ENCODE peak calls at places on chromosomes 6 and 20, in nine cellular contexts. X, B, Q, R, O, H, E, G and Y are unnamed samples.

GRCh38 chr20:33023439-33024262 is 7.8 kb upstream of the BPIFB6 start:
- DNase-seq in Q (no peak), G (no peak), X (no peak), H (no peak), R (no peak), O (no peak), B (no peak), E (no peak), Y (no peak)

GRCh38 chr20:4603724-4604123 is 118.0 kb upstream of the PRND start:
- DNase-seq in H (no peak), R (no peak), X (no peak), E (peak), Q (no peak), B (no peak), G (peak), O (no peak), Y (no peak)

GRCh38 chr6:37372116-37372515 is 18.3 kb downstream of the RNF8 start:
- DNase-seq in G (peak), B (no peak), H (no peak), E (no peak), X (no peak), O (no peak), R (no peak), Q (no peak), Y (no peak)

GRCh38 chr6:100166991-100167390 is 173.0 kb upstream of the MCHR2 start:
- DNase-seq in E (no peak), R (no peak), B (no peak), X (no peak), Q (no peak), O (no peak), H (no peak), G (peak), Y (no peak)

GRCh38 chr6:142952614-142953013 is 7.6 kb upstream of the HIVEP2 start:
- DNase-seq in B (no peak), R (no peak), E (no peak), X (peak), Q (no peak), G (no peak), H (no peak), O (no peak), Y (no peak)

GRCh38 chr6:5126214-5126613 is 41.1 kb downstream of the PPP1R3G start:
- DNase-seq in Q (no peak), X (no peak), E (peak), G (peak), B (no peak), O (no peak), R (no peak), H (no peak), Y (no peak)

GRCh38 chr6:139839506-139840156 is 465.2 kb upstream of the CITED2 start:
- DNase-seq in H (no peak), B (no peak), E (peak), O (peak), R (no peak), X (no peak), G (peak), Q (peak), Y (no peak)

GRCh38 chr6:5379647-5380242 is 118.4 kb downstream of the FARS2 start:
- DNase-seq in B (no peak), Q (no peak), O (no peak), R (no peak), E (peak), G (peak), H (no peak), X (peak), Y (no peak)

GRCh38 chr20:7940341-7940740 is at the start of gene HAO1:
- DNase-seq in B (no peak), R (no peak), O (no peak), E (no peak), Q (no peak), X (no peak), G (no peak), H (no peak), Y (no peak)

GRCh38 chr6:3724451-3725144 is 26.9 kb downstream of the PXDC1 start:
- DNase-seq in E (no peak), B (no peak), X (no peak), G (peak), Q (no peak), R (no peak), H (peak), O (no peak), Y (no peak)

GRCh38 chr6:119195204-119195603 is 116.7 kb upstream of the FAM184A start:
- DNase-seq in R (no peak), Q (no peak), E (no peak), O (no peak), H (no peak), B (no peak), G (no peak), X (no peak), Y (no peak)

GRCh38 chr6:127554435-127555006 is 22.5 kb upstream of the C6orf58 start:
- DNase-seq in G (peak), R (no peak), Q (no peak), E (peak), O (no peak), B (no peak), H (no peak), X (no peak), Y (no peak)

GRCh38 chr6:137764464-137764863 is 102.6 kb upstream of the TNFAIP3 start:
- DNase-seq in G (peak), O (no peak), R (no peak), B (no peak), Q (no peak), E (peak), H (no peak), X (no peak), Y (no peak)

GRCh38 chr6:53682654-53683053 is 17.1 kb upstream of the KLHL31 start:
- DNase-seq in B (no peak), E (no peak), X (no peak), R (no peak), O (no peak), Q (no peak), G (no peak), H (no peak), Y (no peak)

GRCh38 chr6:14506656-14507242 is 389.2 kb downstream of the CD83 start:
- DNase-seq in O (no peak), R (no peak), X (no peak), G (no peak), H (no peak), B (no peak), E (no peak), Q (no peak), Y (no peak)

GRCh38 chr6:71454083-71454482 is 165.5 kb downstream of the OGFRL1 start:
- DNase-seq in R (no peak), H (no peak), X (no peak), O (no peak), E (no peak), Q (no peak), B (no peak), G (no peak), Y (no peak)

GRCh38 chr20:62861732-62862336 is at the start of gene TCFL5:
- DNase-seq in Q (peak), B (peak), G (peak), O (peak), R (peak), H (peak), X (peak), E (peak), Y (peak)

GRCh38 chr20:45014671-45015415 is 48.5 kb downstream of the STK4 start:
- DNase-seq in O (no peak), B (no peak), G (peak), H (no peak), Q (no peak), R (no peak), E (no peak), X (no peak), Y (no peak)

GRCh38 chr6:34657307-34657978 is 39.1 kb downstream of the ILRUN start:
- DNase-seq in Q (no peak), R (peak), X (no peak), B (no peak), H (no peak), O (peak), E (peak), G (peak), Y (no peak)

GRCh38 chr6:105951322-105951721 is 134.8 kb upstream of the PRDM1 start:
- DNase-seq in H (no peak), B (no peak), Q (no peak), G (no peak), X (no peak), E (no peak), O (no peak), R (no peak), Y (no peak)

GRCh38 chr20:34022154-34022842 is 28.6 kb downstream of the RALY start:
- DNase-seq in H (no peak), O (no peak), G (peak), Q (no peak), R (no peak), E (no peak), B (no peak), X (peak), Y (no peak)

GRCh38 chr6:17450825-17451224 is 57.4 kb downstream of the CAP2 start:
- DNase-seq in O (no peak), R (no peak), G (peak), E (no peak), B (no peak), X (no peak), Q (no peak), H (no peak), Y (no peak)

GRCh38 chr20:62387993-62388635 is 1.2 kb downstream of the RPS21 start:
- DNase-seq in H (no peak), G (no peak), O (no peak), R (no peak), E (no peak), B (no peak), X (no peak), Q (no peak), Y (no peak)

GRCh38 chr6:53461682-53462081 is 83.2 kb downstream of the GCLC start:
- DNase-seq in R (no peak), H (peak), Q (no peak), X (no peak), B (no peak), O (no peak), G (no peak), E (no peak), Y (no peak)

GRCh38 chr6:13708679-13709261 is 2.9 kb downstream of the RANBP9 start:
- DNase-seq in O (no peak), H (no peak), Q (no peak), X (no peak), E (no peak), B (no peak), G (peak), R (no peak), Y (no peak)

GRCh38 chr6:12137480-12137879 is 125.4 kb downstream of the HIVEP1 start:
- DNase-seq in R (peak), O (no peak), H (no peak), Q (peak), X (no peak), E (peak), G (peak), B (no peak), Y (peak)

GRCh38 chr20:62482970-62483369 is 7.2 kb upstream of the GATA5 start:
- DNase-seq in H (no peak), R (no peak), X (no peak), B (no peak), O (no peak), Q (no peak), G (no peak), E (no peak), Y (no peak)

GRCh38 chr6:129248976-129249375 is 366.0 kb downstream of the LAMA2 start:
- DNase-seq in H (no peak), R (no peak), B (no peak), Q (no peak), G (no peak), E (no peak), X (no peak), O (no peak), Y (no peak)

GRCh38 chr20:11267131-11267761 is 593.4 kb upstream of the JAG1 start:
- DNase-seq in G (peak), E (peak), R (peak), H (peak), Q (no peak), X (peak), O (no peak), B (no peak), Y (no peak)

GRCh38 chr6:31171931-31172882 is 1.7 kb upstream of the POU5F1 start:
- DNase-seq in H (no peak), X (no peak), B (no peak), O (no peak), Q (no peak), G (no peak), R (no peak), E (no peak), Y (no peak)

GRCh38 chr6:35305117-35305516 is 7.5 kb downstream of the DEF6 start:
- DNase-seq in O (no peak), B (no peak), E (no peak), X (no peak), G (no peak), H (no peak), Q (no peak), R (no peak), Y (no peak)

GRCh38 chr6:107082045-107082444 is 33.3 kb downstream of the BEND3 start:
- DNase-seq in R (no peak), O (no peak), B (no peak), X (no peak), G (peak), H (no peak), Q (no peak), E (no peak), Y (no peak)

GRCh38 chr6:35686873-35687557 is 1.7 kb downstream of the FKBP5 start:
- DNase-seq in O (no peak), Q (no peak), B (no peak), X (peak), H (no peak), E (no peak), G (no peak), R (no peak), Y (no peak)

GRCh38 chr20:50299325-50299629 is 108.6 kb downstream of the CEBPB start:
- DNase-seq in Q (no peak), G (no peak), B (no peak), X (no peak), O (no peak), R (no peak), H (no peak), E (no peak), Y (no peak)